ENCODE peak calls at places on chromosome 16, in nine cellular contexts. T is endodermal cell; Q is Caco-2; H is lung; O is psoas muscle; M is CD8-positive, alpha-beta T cell; K is IMR-90; E is tibial artery; Y is PC-9. N is an unnamed sample.

GRCh38 chr16:11254913-11255736 is 879 bp downstream of the SOCS1 start:
- DNase-seq in T (peak; percentile 58), Q (peak; percentile 64), H (no peak), O (peak; percentile 64), M (peak; percentile 81), K (peak; percentile 34), E (peak; percentile 31), Y (no peak), N (peak; percentile 52)

GRCh38 chr16:1021553-1022160 is 40.1 kb downstream of the SOX8 start:
- DNase-seq in T (no peak), Q (no peak), H (no peak), O (no peak), M (no peak), K (no peak), E (no peak), Y (no peak), N (no peak)

GRCh38 chr16:5615868-5616642 is 518.5 kb upstream of the EEF2KMT start:
- DNase-seq in T (peak; percentile 94), Q (peak; percentile 55), H (peak; percentile 33), O (peak; percentile 48), M (no peak), K (no peak), E (no peak), Y (no peak), N (peak; percentile 75)

GRCh38 chr16:84379008-84379730 is 10.8 kb downstream of the ATP2C2 start:
- DNase-seq in T (no peak), Q (no peak), H (no peak), O (no peak), M (no peak), K (no peak), E (no peak), Y (no peak), N (no peak)

GRCh38 chr16:88768041-88768876 is 16.8 kb downstream of the PIEZO1 start:
- DNase-seq in T (no peak), Q (no peak), H (peak; percentile 83), O (no peak), M (no peak), K (peak; percentile 57), E (peak; percentile 48), Y (no peak), N (peak; percentile 84)

GRCh38 chr16:84933774-84934571 is 77.4 kb downstream of the ZDHHC7 start:
- DNase-seq in T (no peak), Q (no peak), H (no peak), O (peak; percentile 94), M (no peak), K (peak; percentile 47), E (peak; percentile 86), Y (no peak), N (peak; percentile 94)

GRCh38 chr16:87043273-87044030 is 273.7 kb downstream of the C16orf95 start:
- DNase-seq in T (no peak), Q (no peak), H (no peak), O (no peak), M (no peak), K (peak; percentile 64), E (peak; percentile 45), Y (no peak), N (no peak)

GRCh38 chr16:46649571-46649970 is 28.4 kb upstream of the SHCBP1 start:
- DNase-seq in T (no peak), Q (no peak), H (no peak), O (peak; percentile 89), M (no peak), K (peak; percentile 51), E (peak; percentile 64), Y (no peak), N (peak; percentile 27)

GRCh38 chr16:4052096-4052495 is 64.1 kb downstream of the ADCY9 start:
- DNase-seq in T (no peak), Q (no peak), H (no peak), O (no peak), M (no peak), K (no peak), E (no peak), Y (no peak), N (no peak)

GRCh38 chr16:10122546-10122945 is 59.7 kb downstream of the GRIN2A start:
- DNase-seq in T (peak; percentile 68), Q (peak; percentile 17), H (no peak), O (no peak), M (no peak), K (no peak), E (no peak), Y (no peak), N (no peak)
- TF ChIP-seq CTCF in T (peak; percentile 77), Q (peak; percentile 37), H (no peak), O (no peak), M (no peak), K (no peak), E (peak; percentile 24), Y (peak; percentile 45), N (no peak)

GRCh38 chr16:31474173-31474714 is 2.3 kb downstream of the TGFB1I1 start:
- DNase-seq in T (no peak), Q (no peak), H (no peak), O (peak; percentile 63), M (no peak), K (peak; percentile 90), E (peak; percentile 55), Y (no peak), N (no peak)

GRCh38 chr16:31473300-31474052 is 1.5 kb downstream of the TGFB1I1 start:
- DNase-seq in T (no peak), Q (no peak), H (no peak), O (peak; percentile 54), M (no peak), K (no peak), E (no peak), Y (no peak), N (no peak)

GRCh38 chr16:31476305-31477219 is 4.6 kb downstream of the TGFB1I1 start:
- DNase-seq in T (peak; percentile 95), Q (peak; percentile 79), H (peak; percentile 90), O (peak; percentile 79), M (peak; percentile 89), K (no peak), E (peak; percentile 74), Y (peak; percentile 62), N (peak; percentile 95)

GRCh38 chr16:31475949-31476304 is 4.0 kb downstream of the TGFB1I1 start:
- DNase-seq in T (peak; percentile 66), Q (peak; percentile 23), H (peak; percentile 50), O (peak; percentile 51), M (no peak), K (no peak), E (no peak), Y (no peak), N (no peak)

DNA sequence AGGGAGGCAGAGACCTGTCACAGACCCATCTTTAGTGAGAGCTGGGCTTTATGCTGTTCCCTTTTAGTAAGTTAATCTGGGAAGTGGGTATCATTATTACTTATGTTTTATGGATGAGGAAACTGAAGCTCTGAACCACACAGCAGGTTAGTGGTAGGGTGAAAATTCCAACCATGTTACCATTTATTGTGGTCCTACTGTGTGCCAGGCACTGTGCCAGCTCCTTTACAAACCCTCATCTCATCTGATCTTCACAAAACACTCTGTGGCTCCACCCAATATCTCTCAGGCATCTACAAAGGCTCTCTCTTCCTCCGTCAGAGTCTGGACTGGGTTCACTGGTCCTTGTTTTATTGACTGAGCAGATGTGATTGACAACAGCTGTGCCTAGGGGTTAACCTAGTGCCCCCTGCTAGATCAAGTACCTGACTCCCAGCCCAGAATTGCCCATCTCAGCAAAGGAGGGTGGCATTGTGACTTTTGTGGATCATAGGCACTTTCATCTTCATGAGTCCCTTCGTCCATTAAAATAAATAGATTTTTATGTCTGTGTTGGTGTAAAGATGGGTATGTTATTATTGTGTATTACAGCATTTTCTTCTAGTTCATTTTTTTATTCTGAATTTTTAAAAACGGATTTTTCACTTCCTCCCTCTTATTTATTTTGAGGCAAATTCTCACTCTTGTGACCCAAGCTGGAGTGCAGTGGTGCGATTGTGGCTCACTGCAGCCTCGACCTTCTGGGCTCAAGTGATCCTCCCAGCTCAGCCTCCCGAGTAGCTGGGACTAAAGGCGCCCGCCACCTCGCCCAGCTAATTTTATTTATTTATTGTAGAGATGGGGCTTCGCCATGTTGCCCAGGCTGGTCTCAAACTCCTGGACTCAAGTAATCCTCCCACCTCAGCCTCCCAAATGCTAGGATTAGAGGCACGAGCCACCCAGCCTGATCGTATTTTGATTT is 3.1 kb downstream of the TGFB1I1 start:
- DNase-seq in T (no peak), Q (no peak), H (no peak), O (no peak), M (no peak), K (no peak), E (no peak), Y (no peak), N (no peak)
- H3K4me1 ChIP-seq in T (no peaks in the 10 kb centered on the region), Q (peaks cover 3% of the 10 kb centered on the region), H (peaks cover 17% of the 10 kb centered on the region), O (peaks cover 7% of the 10 kb centered on the region), M (peaks cover 18% of the 10 kb centered on the region), K (peaks cover 13% of the 10 kb centered on the region), E (peaks cover 22% of the 10 kb centered on the region), Y (peaks cover 24% of the 10 kb centered on the region), N (no peaks in the 10 kb centered on the region)

DNA sequence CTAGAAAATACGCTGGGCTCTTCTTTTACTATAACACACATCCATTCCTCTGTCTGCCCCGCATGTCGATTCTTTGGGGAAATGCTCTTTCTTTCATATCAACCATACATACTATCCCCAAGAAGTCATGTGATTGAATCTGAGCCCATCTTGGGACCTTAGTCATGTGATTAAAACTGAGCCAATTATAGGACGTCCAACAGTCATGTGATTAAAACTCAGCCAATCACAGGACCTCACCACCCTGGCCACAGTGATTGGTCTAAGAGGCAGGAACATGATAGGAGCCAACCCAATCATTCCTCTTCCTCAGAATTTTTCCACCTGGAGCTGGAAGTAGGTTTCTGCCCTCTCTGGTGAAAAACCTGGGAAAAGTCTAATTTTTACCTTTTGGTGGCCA is 78.8 kb downstream of the TMEM114 start:
- DNase-seq in T (no peak), Q (no peak), H (no peak), O (no peak), M (no peak), K (no peak), E (no peak), Y (no peak), N (no peak)
- H3K27me3 ChIP-seq in T (peaks cover 31% of the 10 kb centered on the region), Q (no peaks in the 10 kb centered on the region), H (no peaks in the 10 kb centered on the region), O (no peaks in the 10 kb centered on the region), M (peaks cover 1% of the 10 kb centered on the region), K (no peaks in the 10 kb centered on the region), E (no peaks in the 10 kb centered on the region), Y (peaks cover 48% of the 10 kb centered on the region), N (no peaks in the 10 kb centered on the region)

GRCh38 chr16:74652249-74652648 is 14.4 kb downstream of the RFWD3 start:
- DNase-seq in T (no peak), Q (no peak), H (no peak), O (no peak), M (no peak), K (no peak), E (no peak), Y (no peak), N (no peak)

GRCh38 chr16:74651841-74652240 is 14.8 kb downstream of the RFWD3 start:
- DNase-seq in T (no peak), Q (no peak), H (no peak), O (no peak), M (no peak), K (no peak), E (no peak), Y (no peak), N (no peak)

GRCh38 chr16:74654536-74654935 is 12.1 kb downstream of the RFWD3 start:
- DNase-seq in T (no peak), Q (no peak), H (no peak), O (no peak), M (no peak), K (no peak), E (no peak), Y (no peak), N (no peak)

DNA sequence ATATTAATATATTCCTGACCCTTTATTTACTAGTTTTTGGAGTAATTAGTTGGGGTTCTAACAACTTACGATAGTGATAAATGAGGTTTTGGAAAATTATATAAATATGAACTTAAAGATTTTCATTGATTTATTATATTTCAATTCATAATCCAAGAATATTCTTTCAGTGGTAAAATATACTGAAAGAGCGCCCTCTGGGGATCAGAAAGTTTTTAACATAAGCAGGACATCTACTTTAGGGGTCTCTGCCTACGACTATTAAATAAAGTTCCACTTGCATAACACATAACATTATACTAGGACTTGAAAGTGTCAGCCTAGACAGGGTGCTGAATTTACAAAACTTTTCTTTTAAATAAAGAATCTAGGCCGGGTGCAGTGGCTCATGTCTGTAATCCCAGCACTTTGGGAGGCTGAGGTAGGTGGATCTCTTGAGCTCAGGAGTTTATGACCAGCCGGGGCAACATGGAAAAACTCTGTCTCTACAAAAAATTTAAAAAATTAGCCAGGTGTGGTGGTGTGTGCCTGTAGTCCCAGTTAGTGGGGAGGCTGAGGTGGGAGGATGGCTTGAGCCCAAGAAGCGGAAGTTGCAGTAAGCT is 15.6 kb downstream of the RFWD3 start:
- DNase-seq in T (no peak), Q (peak; percentile 35), H (no peak), O (no peak), M (no peak), K (no peak), E (no peak), Y (no peak), N (no peak)
- TF ChIP-seq CTCF in T (peak; percentile 79), Q (peak; percentile 61), H (no peak), O (peak; percentile 30), M (peak; percentile 62), K (peak; percentile 50), E (no peak), Y (peak; percentile 76), N (peak; percentile 33)